ENCODE peak calls at places on chromosomes 6 and 20, in eight cellular contexts. R is COR-L47; K is stimulated activated CD8-positive, alpha-beta memory T cell treated with anti-CD3 and anti-CD28 coated beads, Interleukin-7, amount 100 ng/mL, for 48 hours; X is bronchial epithelial cell; N is NCI-H2107; F is activated CD4-positive, alpha-beta T cell treated with anti-CD3 and anti-CD28 coated beads for 48 hours; S is fibroblast of mammary gland; O is RWPE1. H is an unnamed sample.

GRCh38 chr6:127737009-127737486 is 160.1 kb downstream of the C6orf58 start:
- DNase-seq in O (peak), K (no peak), N (peak), F (peak), X (peak), S (peak), R (peak), H (peak)

GRCh38 chr6:31582230-31582601 is at the start of gene LTB:
- DNase-seq in O (no peak), X (no peak), S (no peak), N (no peak), R (no peak), F (peak), K (no peak), H (no peak)

GRCh38 chr20:34529742-34530141 is 13.5 kb downstream of the DYNLRB1 start:
- DNase-seq in K (no peak), X (no peak), S (no peak), F (no peak), R (no peak), N (no peak), O (no peak), H (no peak)

GRCh38 chr6:108710046-108710445 is 138.2 kb upstream of the ARMC2 start:
- DNase-seq in X (no peak), S (no peak), N (no peak), R (no peak), K (no peak), O (no peak), F (no peak), H (no peak)

GRCh38 chr20:15930324-15931305 is 642.6 kb downstream of the KIF16B start:
- DNase-seq in S (peak), X (peak), F (no peak), O (peak), K (no peak), R (no peak), N (no peak), H (peak)

GRCh38 chr6:170383466-170384075 is 77.0 kb downstream of the FAM120B start:
- DNase-seq in N (no peak), X (peak), O (no peak), S (no peak), R (no peak), K (no peak), F (no peak), H (no peak)

GRCh38 chr6:151962246-151962846 is 154.9 kb downstream of the ESR1 start:
- DNase-seq in X (no peak), F (peak), O (no peak), S (peak), K (no peak), N (no peak), R (no peak), H (no peak)

GRCh38 chr20:25014816-25015215 is 22.3 kb upstream of the APMAP start:
- DNase-seq in N (no peak), O (no peak), K (no peak), S (no peak), X (no peak), F (no peak), R (no peak), H (no peak)

GRCh38 chr6:143506199-143506598 is 5.3 kb downstream of the FUCA2 start:
- DNase-seq in N (no peak), X (no peak), F (no peak), S (no peak), O (no peak), R (no peak), K (no peak), H (no peak)

GRCh38 chr6:82363368-82364086 is at the start of gene TPBG:
- DNase-seq in S (peak), O (peak), R (peak), X (peak), F (peak), N (no peak), K (no peak), H (peak)

GRCh38 chr6:99434702-99435530 is 9.8 kb upstream of the PNISR start:
- DNase-seq in N (no peak), R (no peak), K (no peak), F (no peak), O (peak), S (peak), X (peak), H (peak)

GRCh38 chr20:63396300-63396699 is 35.2 kb upstream of the CHRNA4 start:
- DNase-seq in K (no peak), O (no peak), R (no peak), S (no peak), N (no peak), X (no peak), F (no peak), H (no peak)

GRCh38 chr20:41003143-41003932 is 25.3 kb upstream of the TOP1 start:
- DNase-seq in F (peak), X (peak), O (peak), R (no peak), K (peak), S (peak), N (no peak), H (no peak)

GRCh38 chr6:168417158-168417557 is 23.8 kb upstream of the SMOC2 start:
- DNase-seq in X (no peak), N (no peak), S (no peak), O (no peak), K (no peak), R (peak), F (no peak), H (no peak)

GRCh38 chr20:47676219-47676721 is 109.0 kb downstream of the SULF2 start:
- DNase-seq in O (no peak), N (no peak), X (no peak), S (no peak), R (no peak), K (no peak), F (no peak), H (no peak)

GRCh38 chr6:81475646-81476045 is 276.8 kb downstream of the TENT5A start:
- DNase-seq in K (no peak), F (no peak), O (no peak), N (no peak), S (peak), R (no peak), X (no peak), H (no peak)

GRCh38 chr6:24990227-24990843 is 54.6 kb upstream of the RIPOR2 start:
- DNase-seq in N (no peak), F (no peak), R (no peak), O (no peak), K (no peak), S (peak), X (peak), H (no peak)

H was measured in HEK293T.